ENCODE peak calls at places on chromosome 11, in eight cellular contexts. Y is stimulated activated naive CD8-positive, alpha-beta T cell treated with anti-CD3 and anti-CD28 coated beads, Interleukin-15, Interleukin-2, amounts not matched to agents 100 U/mL and 50 U/mL, for 24 hours; L is stimulated activated CD8-positive, alpha-beta memory T cell treated with anti-CD3 and anti-CD28 coated beads, Interleukin-15, amount 100 ng/mL, for 4 hours; T is fibroblast of pulmonary artery; I is IMR-90; N is dermis microvascular lymphatic vessel endothelial cell; M is anterior cingulate cortex; S is kidney. K is an unnamed sample.

GRCh38 chr11:86987687-86988086 is 32.5 kb upstream of the FZD4 start:
- DNase-seq in N (no peak), T (no peak), I (no peak), L (no peak), Y (no peak), M (no peak), S (no peak), K (no peak)

GRCh38 chr11:5071815-5072214 is 2.4 kb downstream of the OR52E1 start:
- DNase-seq in I (no peak), L (no peak), T (no peak), S (no peak), Y (no peak), N (no peak), M (no peak), K (no peak)

GRCh38 chr11:124867700-124868099 is 2.5 kb downstream of the ROBO3 start:
- DNase-seq in Y (no peak), M (no peak), I (peak), T (peak), N (no peak), L (no peak), S (peak), K (peak)

GRCh38 chr11:29200776-29201574 is 815.9 kb downstream of the KCNA4 start:
- DNase-seq in T (no peak), S (no peak), Y (no peak), N (no peak), I (no peak), L (no peak), M (no peak), K (no peak)

GRCh38 chr11:70399681-70400112 is 1.4 kb downstream of the CTTN start:
- DNase-seq in I (peak), T (peak), L (no peak), M (peak), N (peak), S (peak), Y (peak), K (no peak)

GRCh38 chr11:44028816-44029506 is 18.8 kb upstream of the ACCSL start:
- DNase-seq in L (no peak), N (no peak), T (no peak), Y (no peak), M (no peak), I (no peak), S (no peak), K (no peak)

GRCh38 chr11:69560141-69560790 is 78.8 kb downstream of the LINC01488 start:
- DNase-seq in M (no peak), L (no peak), N (peak), T (no peak), S (no peak), Y (no peak), I (no peak), K (no peak)

GRCh38 chr11:27471067-27471587 is 1.5 kb downstream of the LGR4 start:
- DNase-seq in L (no peak), T (no peak), S (no peak), M (no peak), Y (no peak), N (no peak), I (no peak), K (no peak)

GRCh38 chr11:75625970-75626691 is 42.7 kb downstream of the MAP6 start:
- DNase-seq in I (peak), N (no peak), Y (no peak), S (no peak), M (no peak), L (no peak), T (peak), K (no peak)

GRCh38 chr11:46554205-46555162 is 39.3 kb downstream of the AMBRA1 start:
- DNase-seq in T (peak), N (peak), S (no peak), Y (no peak), I (peak), L (no peak), M (no peak), K (no peak)

GRCh38 chr11:78370406-78371172 is 47.0 kb downstream of the GAB2 start:
- DNase-seq in Y (no peak), T (peak), M (no peak), L (no peak), S (no peak), N (no peak), I (peak), K (no peak)

GRCh38 chr11:69106124-69106811 is 49.5 kb upstream of the SMIM38 start:
- DNase-seq in I (no peak), N (no peak), M (no peak), Y (no peak), S (peak), L (no peak), T (no peak), K (no peak)

GRCh38 chr11:6200975-6201374 is 2.0 kb downstream of the OR52W1 start:
- DNase-seq in T (peak), M (no peak), N (no peak), L (no peak), S (no peak), Y (no peak), I (no peak), K (no peak)

GRCh38 chr11:62104816-62105610 is 18.8 kb upstream of the INCENP start:
- DNase-seq in N (peak), I (peak), Y (no peak), M (no peak), L (no peak), T (peak), S (no peak), K (no peak)

GRCh38 chr11:8735094-8735493 is 52.5 kb downstream of the RPL27A start:
- DNase-seq in I (no peak), T (no peak), Y (no peak), S (no peak), L (no peak), M (no peak), N (no peak), K (no peak)

GRCh38 chr11:33376331-33377099 is 119.3 kb downstream of the HIPK3 start:
- DNase-seq in T (peak), I (no peak), N (no peak), Y (no peak), S (peak), M (no peak), L (no peak), K (no peak)

GRCh38 chr11:107562647-107563208 is 2.8 kb downstream of the ALKBH8 start:
- DNase-seq in Y (no peak), L (no peak), T (peak), I (peak), S (no peak), M (no peak), N (no peak), K (no peak)

GRCh38 chr11:119478711-119479285 is 55.8 kb upstream of the THY1 start:
- DNase-seq in I (no peak), M (no peak), Y (no peak), N (no peak), S (no peak), T (no peak), L (no peak), K (peak)

GRCh38 chr11:107243929-107244328 is 213.7 kb downstream of the CWF19L2 start:
- DNase-seq in L (no peak), M (no peak), I (no peak), T (no peak), S (no peak), N (no peak), Y (no peak), K (no peak)

GRCh38 chr11:93887111-93887510 is 36.7 kb upstream of the VSTM5 start:
- DNase-seq in M (no peak), I (no peak), S (no peak), L (no peak), Y (no peak), N (no peak), T (no peak), K (no peak)

GRCh38 chr11:16820324-16821092 is 82.1 kb downstream of the C11orf58 start:
- DNase-seq in Y (peak), N (peak), M (peak), S (peak), L (peak), T (peak), I (peak), K (peak)

GRCh38 chr11:12111482-12112149 is 1.2 kb downstream of the MICAL2 start:
- DNase-seq in T (peak), I (peak), M (no peak), N (no peak), Y (no peak), S (no peak), L (no peak), K (no peak)

GRCh38 chr11:81359476-81359875 is 1374.2 kb downstream of the FAM181B start:
- DNase-seq in I (no peak), M (no peak), N (no peak), Y (no peak), S (no peak), L (no peak), T (no peak), K (no peak)

GRCh38 chr11:126607776-126608625 is 252.5 kb downstream of the ST3GAL4 start:
- DNase-seq in N (no peak), M (no peak), L (no peak), I (no peak), S (no peak), T (no peak), Y (no peak), K (no peak)

GRCh38 chr11:88521354-88522310 is 184.1 kb upstream of the CTSC start:
- DNase-seq in M (no peak), N (no peak), T (no peak), L (no peak), Y (no peak), I (peak), S (no peak), K (no peak)

GRCh38 chr11:126863294-126863997 is 137.1 kb downstream of the KIRREL3 start:
- DNase-seq in L (no peak), N (no peak), S (no peak), T (no peak), I (no peak), M (no peak), Y (no peak), K (no peak)

GRCh38 chr11:36729765-36730164 is 131.7 kb upstream of the RAG2 start:
- DNase-seq in N (no peak), S (no peak), Y (no peak), L (no peak), M (no peak), I (no peak), T (no peak), K (no peak)

GRCh38 chr11:9004310-9004945 is 627 bp upstream of the NRIP3 start:
- DNase-seq in N (no peak), I (no peak), S (peak), Y (no peak), T (no peak), M (no peak), L (no peak), K (peak)

GRCh38 chr11:14973621-14974020 is 1.5 kb upstream of the CALCA start:
- DNase-seq in T (no peak), I (peak), Y (peak), L (no peak), S (peak), N (no peak), M (no peak), K (peak)

GRCh38 chr11:1782026-1782696 is 18.4 kb upstream of the CTSD start:
- DNase-seq in N (no peak), Y (no peak), S (no peak), M (no peak), I (no peak), L (no peak), T (no peak), K (no peak)

GRCh38 chr11:36034572-36035331 is 90.9 kb downstream of the LDLRAD3 start:
- DNase-seq in S (no peak), Y (no peak), N (no peak), I (peak), T (peak), M (no peak), L (no peak), K (no peak)

GRCh38 chr11:19735512-19735911 is 22.9 kb downstream of the NAV2 start:
- DNase-seq in M (no peak), T (peak), I (peak), N (no peak), Y (no peak), L (no peak), S (no peak), K (no peak)

K was measured in activated T-cell treated with anti-CD3 and anti-CD28 coated beads, Interleukin-2, amount 50 U/mL, for 24 hours.